ENCODE peak calls at places on chromosomes 11 and 22, in five cellular contexts. F is HCT116, T is K562, Z is H1, M is HepG2. G is an unnamed sample.

GRCh38 chr11:69943066-69943465 is 123.8 kb upstream of the FGF3 start:
- DNase-seq in T (peak; percentile 53), F (peak; percentile 31), Z (no peak), M (peak; percentile 41), G (no peak)

GRCh38 chr11:118633979-118634378 is 26.6 kb downstream of the PHLDB1 start:
- DNase-seq in M (no peak), F (no peak), Z (no peak), T (peak; percentile 20), G (no peak)

GRCh38 chr11:9629064-9629463 is 34.8 kb upstream of the SWAP70 start:
- DNase-seq in Z (no peak), M (no peak), F (no peak), T (no peak), G (no peak)

GRCh38 chr11:398826-399225 is 4.8 kb downstream of the PKP3 start:
- DNase-seq in T (no peak), M (no peak), Z (no peak), F (no peak), G (no peak)

GRCh38 chr22:42912049-42912448 is 55.0 kb upstream of the ARFGAP3 start:
- DNase-seq in Z (no peak), T (no peak), F (no peak), M (no peak), G (no peak)

GRCh38 chr11:44364596-44364995 is 54.7 kb upstream of the ALX4 start:
- DNase-seq in F (no peak), Z (no peak), M (no peak), T (no peak), G (no peak)

GRCh38 chr11:68837583-68838571 is 3.8 kb downstream of the CPT1A start:
- DNase-seq in Z (no peak), F (no peak), T (no peak), M (no peak), G (no peak)

GRCh38 chr11:8235925-8236324 is 27.8 kb downstream of the LMO1 start:
- DNase-seq in T (no peak), M (no peak), F (no peak), Z (no peak), G (no peak)

GRCh38 chr22:36258750-36259619 is 6.1 kb downstream of the APOL1 start:
- DNase-seq in M (no peak), F (no peak), T (peak; percentile 70), Z (peak; percentile 56), G (no peak)

GRCh38 chr11:69670158-69670845 is 4.9 kb downstream of the LTO1 start:
- DNase-seq in Z (peak; percentile 90), T (peak; percentile 80), F (peak; percentile 56), M (peak; percentile 77), G (no peak)

GRCh38 chr11:27328602-27329001 is 34.4 kb downstream of the CCDC34 start:
- DNase-seq in T (no peak), M (peak; percentile 39), Z (peak; percentile 48), F (no peak), G (no peak)
- TF ChIP-seq SRF in T (no peak), M (no peak), Z (no peak), F (no peak), G (no peak)

GRCh38 chr11:19161651-19162050 is 40.1 kb downstream of the CSRP3 start:
- DNase-seq in Z (no peak), M (no peak), F (no peak), T (no peak), G (no peak)

GRCh38 chr11:19164881-19165280 is 36.9 kb downstream of the CSRP3 start:
- DNase-seq in F (no peak), T (no peak), M (no peak), Z (no peak), G (no peak)

GRCh38 chr11:19162946-19163345 is 38.8 kb downstream of the CSRP3 start:
- DNase-seq in T (no peak), Z (no peak), F (no peak), M (no peak), G (no peak)

GRCh38 chr11:19163627-19164026 is 38.2 kb downstream of the CSRP3 start:
- DNase-seq in Z (no peak), F (no peak), M (no peak), T (peak; percentile 38), G (no peak)

DNA sequence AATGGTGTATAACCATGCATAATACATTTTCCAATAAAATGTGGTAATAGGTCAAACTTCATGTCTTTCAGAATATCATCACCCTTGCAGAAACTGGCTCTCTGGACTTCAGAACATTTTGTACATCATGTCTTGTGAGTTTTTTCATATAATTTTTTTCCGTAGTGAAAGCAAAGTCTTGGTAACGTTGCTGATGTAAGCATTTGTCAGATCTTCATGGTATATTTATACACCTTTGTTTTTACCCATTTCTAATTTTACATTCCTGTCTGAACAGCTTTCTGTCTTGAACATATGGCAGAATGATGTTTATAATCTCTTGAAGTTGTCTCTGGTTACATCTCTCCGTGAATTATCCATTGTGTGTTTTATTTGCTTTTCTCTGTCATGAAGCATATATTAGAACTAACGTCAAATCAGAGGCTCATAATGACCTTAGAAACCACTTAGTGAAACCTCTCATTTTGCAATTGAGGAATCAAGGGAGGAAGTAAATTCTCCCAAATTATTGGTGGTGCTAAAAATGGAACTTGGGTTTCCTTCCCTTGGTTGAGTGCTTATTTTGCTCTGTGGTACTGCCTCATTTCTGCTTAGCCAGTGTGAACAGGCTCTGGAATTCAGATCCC is 37.4 kb downstream of the CSRP3 start:
- DNase-seq in M (no peak), Z (no peak), F (no peak), T (no peak), G (no peak)
- TF ChIP-seq SRF in M (no peak), Z (no peak), F (no peak), T (no peak), G (no peak)

GRCh38 chr11:87038235-87038960 is 664 bp downstream of the TMEM135 start:
- DNase-seq in T (peak; percentile 14), F (no peak), M (no peak), Z (no peak), G (no peak)
- TF ChIP-seq SRF in T (no peak), F (no peak), M (no peak), Z (no peak), G (no peak)

DNA sequence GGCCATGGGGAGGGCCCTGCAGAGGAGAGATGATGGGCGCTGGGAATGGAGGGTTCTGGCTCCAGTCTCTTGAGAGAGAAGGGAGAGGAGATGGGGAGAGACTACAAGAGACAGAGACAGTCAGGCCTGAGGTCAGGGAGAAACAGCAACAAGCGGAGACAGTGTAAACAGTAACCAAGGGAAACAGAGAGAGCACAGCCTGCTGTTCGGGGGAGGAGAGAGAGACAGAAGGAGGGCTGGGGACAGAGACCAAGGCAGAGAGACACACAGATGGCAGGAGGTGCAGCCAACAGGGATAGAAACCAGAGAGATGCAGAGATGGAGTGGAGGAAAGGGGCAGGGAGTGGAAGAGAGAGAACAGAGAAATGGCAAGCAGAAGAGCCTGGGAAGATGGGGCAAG is 187.3 kb upstream of the SYT13 start:
- DNase-seq in F (no peak), M (no peak), Z (no peak), T (no peak), G (no peak)
- TF ChIP-seq SRF in F (no peak), M (no peak), Z (no peak), T (no peak), G (no peak)

DNA sequence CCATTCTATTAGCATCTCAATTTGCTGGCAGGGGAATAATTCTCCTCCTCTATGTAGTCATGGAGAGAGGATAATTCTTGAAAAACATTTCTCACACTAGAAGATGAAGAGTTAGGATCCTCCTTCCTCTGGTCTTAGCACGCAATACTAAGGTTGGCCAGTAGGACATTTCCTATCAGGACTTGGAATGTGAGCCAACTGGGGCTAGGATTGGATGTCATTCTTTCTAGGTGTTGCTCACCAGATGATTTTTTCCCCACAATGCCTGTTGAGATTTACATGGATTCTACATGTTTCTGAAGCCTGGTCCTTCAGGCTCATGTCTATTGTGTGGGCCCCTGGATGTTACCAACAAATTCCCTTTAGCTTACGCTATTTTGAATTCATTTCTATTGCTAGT is 28.0 kb downstream of the SLN start:
- DNase-seq in M (no peak), T (peak; percentile 14), F (peak; percentile 56), Z (no peak), G (no peak)
- TF ChIP-seq SRF in M (no peak), T (no peak), F (no peak), Z (no peak), G (no peak)

DNA sequence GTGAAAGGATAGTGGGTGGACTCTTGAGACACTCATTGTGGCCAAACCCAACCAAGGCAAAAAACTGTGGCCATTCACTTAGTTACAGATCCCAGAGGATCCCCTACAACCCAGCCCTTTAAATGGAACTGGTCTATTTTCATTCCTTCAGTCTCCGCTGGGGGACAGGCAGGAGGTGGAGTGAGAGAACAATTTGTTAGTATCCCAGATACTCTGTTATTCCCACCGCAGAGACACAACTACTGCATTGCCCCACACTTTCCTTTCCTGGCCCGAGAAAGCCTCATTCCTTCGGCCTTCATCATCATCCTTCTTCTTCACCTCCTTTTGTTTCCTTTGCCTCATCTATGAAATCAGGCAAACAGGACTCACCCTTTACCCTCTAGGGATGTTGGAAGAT is 191.1 kb downstream of the NTM start:
- DNase-seq in Z (no peak), F (no peak), M (no peak), T (no peak), G (no peak)
- TF ChIP-seq SRF in Z (no peak), F (no peak), M (no peak), T (no peak), G (no peak)

DNA sequence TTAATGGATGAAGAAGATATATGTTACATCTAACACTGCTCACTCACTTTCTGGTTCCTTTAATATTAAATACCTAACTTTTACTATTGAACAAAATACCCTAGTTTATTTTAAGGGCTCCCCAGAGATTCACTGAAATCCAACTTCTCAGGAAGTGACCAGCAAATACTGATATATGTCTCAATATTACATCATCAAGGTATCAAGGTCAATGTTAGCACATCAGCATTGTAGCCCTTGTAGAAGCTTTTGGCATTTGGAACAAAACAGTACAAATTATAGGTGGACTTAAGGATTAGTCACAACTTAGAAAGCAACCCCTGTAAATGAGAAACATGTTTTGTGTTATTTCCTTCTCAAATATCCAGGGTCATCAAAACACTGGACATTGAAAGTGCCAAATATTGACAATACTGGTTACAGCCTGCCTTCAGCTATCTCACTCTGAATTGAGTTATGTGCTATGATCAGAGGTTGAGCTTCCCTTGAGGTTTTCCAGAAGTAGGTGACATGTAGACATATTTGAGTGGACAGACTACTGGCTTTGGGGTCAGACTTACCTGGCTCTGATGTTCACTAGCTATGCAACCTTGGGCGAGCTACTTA is 1.9 kb upstream of the ATL3 start:
- DNase-seq in T (no peak), F (no peak), M (peak; percentile 39), Z (no peak), G (no peak)
- TF ChIP-seq SRF in T (no peak), F (no peak), M (no peak), Z (no peak), G (no peak)

G was measured in GM12878.